ENCODE peak calls at places on chromosomes 3 and 15, in ten cellular contexts. B is WERI-Rb-1; T is IMR-90; W is CD8-positive, alpha-beta T cell; S is psoas muscle; U is brain microvascular endothelial cell; A is esophagus muscularis mucosa; L is vagina; D is dorsolateral prefrontal cortex; G is A549. P is an unnamed sample.

GRCh38 chr15:40928351-40928974 is 677 bp upstream of the DLL4 start:
- DNase-seq in B (peak), T (no peak), W (no peak), S (no peak), U (no peak), A (no peak), L (no peak), D (no peak), G (no peak), P (no peak)

GRCh38 chr15:74957301-74958035 is 896 bp upstream of the RPP25 start:
- DNase-seq in B (no peak), T (no peak), W (no peak), S (peak), U (no peak), A (no peak), L (no peak), D (no peak), G (peak), P (no peak)

GRCh38 chr15:82540984-82541431 is 751 bp upstream of the RPS17 start:
- DNase-seq in B (peak), T (peak), W (no peak), S (peak), U (no peak), A (no peak), L (no peak), D (peak), G (peak), P (no peak)

GRCh38 chr3:57283366-57283765 is 9.1 kb downstream of the ASB14 start:
- DNase-seq in B (no peak), T (peak), W (no peak), S (no peak), U (no peak), A (no peak), L (no peak), D (no peak), G (no peak), P (no peak)

GRCh38 chr3:141202682-141203081 is 28.9 kb upstream of the PXYLP1 start:
- DNase-seq in B (no peak), T (no peak), W (no peak), S (no peak), U (no peak), A (no peak), L (no peak), D (no peak), G (no peak), P (no peak)

GRCh38 chr3:121748638-121749275 is 784 bp downstream of the GOLGB1 start:
- DNase-seq in B (no peak), T (peak), W (no peak), S (no peak), U (peak), A (no peak), L (no peak), D (peak), G (peak), P (no peak)

GRCh38 chr3:43691120-43692002 is 623 bp downstream of the ABHD5 start:
- DNase-seq in B (peak), T (peak), W (peak), S (peak), U (peak), A (peak), L (no peak), D (peak), G (peak), P (peak)

GRCh38 chr15:90552162-90552928 is 22.6 kb downstream of the CRTC3 start:
- DNase-seq in B (no peak), T (peak), W (no peak), S (peak), U (peak), A (no peak), L (no peak), D (no peak), G (no peak), P (no peak)

GRCh38 chr3:22319446-22319845 is 568.4 kb upstream of the ZNF385D start:
- DNase-seq in B (no peak), T (no peak), W (no peak), S (no peak), U (peak), A (no peak), L (no peak), D (no peak), G (no peak), P (no peak)

GRCh38 chr3:193816656-193817311 is 223.8 kb downstream of the OPA1 start:
- DNase-seq in B (peak), T (peak), W (no peak), S (peak), U (no peak), A (no peak), L (peak), D (no peak), G (no peak), P (peak)

GRCh38 chr3:24682141-24682547 is 187.5 kb upstream of the THRB start:
- DNase-seq in B (no peak), T (no peak), W (no peak), S (no peak), U (peak), A (no peak), L (no peak), D (no peak), G (no peak), P (no peak)

GRCh38 chr3:39541917-39542329 is 74.4 kb downstream of the MOBP start:
- DNase-seq in B (no peak), T (peak), W (no peak), S (no peak), U (no peak), A (no peak), L (no peak), D (no peak), G (peak), P (no peak)

GRCh38 chr3:143814358-143814968 is 33.8 kb downstream of the SLC9A9 start:
- DNase-seq in B (no peak), T (no peak), W (no peak), S (peak), U (no peak), A (peak), L (no peak), D (no peak), G (no peak), P (no peak)

GRCh38 chr15:45827275-45827674 is 192.4 kb downstream of the SQOR start:
- DNase-seq in B (no peak), T (no peak), W (no peak), S (no peak), U (no peak), A (no peak), L (no peak), D (no peak), G (no peak), P (no peak)

GRCh38 chr3:134054881-134055280 is 25.2 kb upstream of the SLCO2A1 start:
- DNase-seq in B (no peak), T (no peak), W (no peak), S (no peak), U (no peak), A (no peak), L (no peak), D (no peak), G (no peak), P (peak)

GRCh38 chr15:74313889-74314288 is 53.6 kb downstream of the CYP11A1 start:
- DNase-seq in B (no peak), T (no peak), W (no peak), S (no peak), U (no peak), A (no peak), L (no peak), D (no peak), G (no peak), P (no peak)

GRCh38 chr3:194995922-194996321 is 275.0 kb downstream of the XXYLT1 start:
- DNase-seq in B (no peak), T (no peak), W (no peak), S (no peak), U (no peak), A (no peak), L (peak), D (no peak), G (no peak), P (peak)

GRCh38 chr15:62486041-62486440 is 321.0 kb upstream of the C2CD4B start:
- DNase-seq in B (no peak), T (no peak), W (no peak), S (no peak), U (no peak), A (no peak), L (no peak), D (no peak), G (no peak), P (no peak)

GRCh38 chr3:69144631-69145244 is 22.3 kb upstream of the LMOD3 start:
- DNase-seq in B (no peak), T (no peak), W (no peak), S (no peak), U (no peak), A (no peak), L (no peak), D (no peak), G (no peak), P (no peak)

GRCh38 chr3:99396651-99397050 is 241.7 kb upstream of the COL8A1 start:
- DNase-seq in B (no peak), T (no peak), W (no peak), S (no peak), U (no peak), A (no peak), L (no peak), D (no peak), G (no peak), P (no peak)

GRCh38 chr15:30046414-30046813 is 36.3 kb upstream of the GOLGA8J start:
- DNase-seq in B (no peak), T (no peak), W (no peak), S (no peak), U (no peak), A (peak), L (no peak), D (no peak), G (no peak), P (no peak)

GRCh38 chr3:33722626-33723370 is 4.7 kb upstream of the CLASP2 start:
- DNase-seq in B (no peak), T (peak), W (no peak), S (no peak), U (no peak), A (no peak), L (no peak), D (no peak), G (no peak), P (no peak)

GRCh38 chr3:131778526-131778925 is 256.3 kb downstream of the CPNE4 start:
- DNase-seq in B (no peak), T (no peak), W (no peak), S (no peak), U (no peak), A (no peak), L (no peak), D (no peak), G (no peak), P (no peak)

GRCh38 chr15:94666553-94666952 is 435.2 kb downstream of the MCTP2 start:
- DNase-seq in B (no peak), T (no peak), W (no peak), S (no peak), U (no peak), A (peak), L (no peak), D (no peak), G (no peak), P (no peak)

GRCh38 chr3:105970283-105970682 is 101.5 kb upstream of the CBLB start:
- DNase-seq in B (no peak), T (peak), W (no peak), S (no peak), U (no peak), A (no peak), L (no peak), D (no peak), G (no peak), P (no peak)

GRCh38 chr3:64048631-64049061 is 25.4 kb upstream of the PSMD6 start:
- DNase-seq in B (no peak), T (peak), W (no peak), S (no peak), U (no peak), A (no peak), L (no peak), D (no peak), G (no peak), P (no peak)

GRCh38 chr15:51883436-51883835 is 54.0 kb downstream of the TMOD3 start:
- DNase-seq in B (no peak), T (peak), W (no peak), S (no peak), U (peak), A (no peak), L (no peak), D (no peak), G (no peak), P (no peak)

GRCh38 chr15:25368855-25369254 is 70.0 kb downstream of the UBE3A start:
- DNase-seq in B (no peak), T (peak), W (no peak), S (no peak), U (no peak), A (no peak), L (no peak), D (no peak), G (no peak), P (no peak)

GRCh38 chr3:105809204-105809893 is 59.5 kb downstream of the CBLB start:
- DNase-seq in B (no peak), T (no peak), W (no peak), S (no peak), U (no peak), A (no peak), L (no peak), D (no peak), G (no peak), P (no peak)

DNA sequence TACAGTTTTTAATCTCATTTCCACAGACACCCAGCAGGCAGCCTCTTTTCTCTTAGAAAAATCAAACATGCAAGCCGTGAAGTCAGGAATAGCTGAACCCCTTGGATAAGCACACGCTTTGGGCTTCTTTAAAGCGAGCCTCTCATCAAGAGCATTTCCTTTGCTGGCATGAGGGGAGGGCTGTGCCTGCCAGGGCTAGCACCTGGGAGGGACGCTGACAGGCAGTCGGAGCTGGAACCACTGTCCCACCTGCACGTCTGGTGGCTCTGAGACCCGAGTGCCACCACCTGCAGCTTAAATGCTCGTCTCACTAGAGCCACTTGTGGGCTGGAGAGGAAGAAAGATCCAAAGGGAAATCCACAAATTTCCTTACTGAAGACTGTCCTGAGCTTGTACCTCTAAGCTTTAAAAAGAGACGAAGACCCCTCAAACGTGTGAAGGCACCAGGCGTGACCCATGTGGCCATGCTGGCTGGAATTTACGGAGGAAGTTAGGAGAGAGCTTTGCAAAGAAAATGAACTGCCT is 9.4 kb downstream of the MAP6D1 start:
- DNase-seq in B (no peak), T (no peak), W (no peak), S (no peak), U (no peak), A (no peak), L (no peak), D (no peak), G (no peak), P (no peak)
- TF ChIP-seq CTCF in B (no peak), T (no peak), W (no peak), S (no peak), U (no peak), A (no peak), L (no peak), D (no peak), G (no peak), P (no peak)

GRCh38 chr3:11719406-11720219 is 75.9 kb upstream of the VGLL4 start:
- DNase-seq in B (peak), T (peak), W (peak), S (peak), U (peak), A (no peak), L (no peak), D (peak), G (peak), P (peak)
- H3K27ac ChIP-seq in B (peak), T (peak), W (peak), S (peak), U (peak), A (peak), L (peak), D (peak), G (peak), P (peak)

GRCh38 chr3:178966299-178967183 is 105.1 kb downstream of the ZMAT3 start:
- DNase-seq in B (no peak), T (peak), W (no peak), S (no peak), U (no peak), A (no peak), L (no peak), D (no peak), G (no peak), P (no peak)
- H3K4me3 ChIP-seq in B (no peak), T (no peak), W (no peak), S (peak), U (peak), A (peak), L (no peak), D (no peak), G (no peak), P (peak)

GRCh38 chr15:66749841-66750575 is 48.0 kb downstream of the SMAD6 start:
- DNase-seq in B (no peak), T (no peak), W (no peak), S (no peak), U (no peak), A (no peak), L (no peak), D (no peak), G (no peak), P (no peak)

GRCh38 chr15:66746231-66746605 is 44.2 kb downstream of the SMAD6 start:
- DNase-seq in B (no peak), T (no peak), W (no peak), S (no peak), U (no peak), A (no peak), L (no peak), D (no peak), G (no peak), P (no peak)

GRCh38 chr15:66747866-66748265 is 45.8 kb downstream of the SMAD6 start:
- DNase-seq in B (no peak), T (no peak), W (no peak), S (no peak), U (no peak), A (no peak), L (no peak), D (no peak), G (no peak), P (no peak)

GRCh38 chr15:66747223-66747622 is 45.2 kb downstream of the SMAD6 start:
- DNase-seq in B (no peak), T (no peak), W (no peak), S (no peak), U (no peak), A (no peak), L (no peak), D (no peak), G (no peak), P (no peak)

GRCh38 chr15:66748320-66748779 is 46.3 kb downstream of the SMAD6 start:
- DNase-seq in B (no peak), T (peak), W (no peak), S (no peak), U (no peak), A (no peak), L (no peak), D (no peak), G (no peak), P (no peak)
- TF ChIP-seq CTCF in B (no peak), T (no peak), W (no peak), S (no peak), U (no peak), A (no peak), L (no peak), D (no peak), G (no peak), P (no peak)

GRCh38 chr3:53805463-53806159 is 40.6 kb downstream of the CHDH start:
- DNase-seq in B (no peak), T (no peak), W (no peak), S (no peak), U (no peak), A (no peak), L (no peak), D (no peak), G (no peak), P (no peak)

GRCh38 chr3:53803124-53803815 is 42.9 kb downstream of the CHDH start:
- DNase-seq in B (no peak), T (no peak), W (no peak), S (no peak), U (no peak), A (no peak), L (no peak), D (no peak), G (no peak), P (no peak)

GRCh38 chr3:53806182-53807116 is 39.8 kb downstream of the CHDH start:
- DNase-seq in B (no peak), T (peak), W (no peak), S (no peak), U (peak), A (no peak), L (no peak), D (no peak), G (no peak), P (peak)

GRCh38 chr3:53803816-53804545 is 42.2 kb downstream of the CHDH start:
- DNase-seq in B (no peak), T (no peak), W (no peak), S (no peak), U (no peak), A (no peak), L (no peak), D (no peak), G (no peak), P (no peak)

GRCh38 chr3:53804697-53805462 is 41.3 kb downstream of the CHDH start:
- DNase-seq in B (no peak), T (peak), W (no peak), S (no peak), U (peak), A (no peak), L (no peak), D (no peak), G (peak), P (no peak)
- H3K27ac ChIP-seq in B (no peak), T (peak), W (no peak), S (no peak), U (no peak), A (no peak), L (no peak), D (peak), G (peak), P (no peak)

GRCh38 chr3:136280961-136281360 is 30.8 kb downstream of the PCCB start:
- DNase-seq in B (no peak), T (no peak), W (no peak), S (no peak), U (no peak), A (no peak), L (no peak), D (no peak), G (no peak), P (no peak)

GRCh38 chr3:136277634-136278033 is 27.5 kb downstream of the PCCB start:
- DNase-seq in B (no peak), T (no peak), W (no peak), S (no peak), U (no peak), A (no peak), L (no peak), D (peak), G (no peak), P (no peak)

GRCh38 chr3:136276049-136276755 is 26.1 kb downstream of the PCCB start:
- DNase-seq in B (no peak), T (no peak), W (no peak), S (no peak), U (peak), A (no peak), L (no peak), D (no peak), G (no peak), P (no peak)

GRCh38 chr3:136279092-136279491 is 29.0 kb downstream of the PCCB start:
- DNase-seq in B (no peak), T (no peak), W (no peak), S (no peak), U (no peak), A (no peak), L (no peak), D (no peak), G (no peak), P (no peak)

GRCh38 chr3:136277115-136277514 is 27.0 kb downstream of the PCCB start:
- DNase-seq in B (no peak), T (no peak), W (no peak), S (no peak), U (no peak), A (no peak), L (no peak), D (peak), G (no peak), P (no peak)
- H3K4me3 ChIP-seq in B (no peak), T (no peak), W (no peak), S (no peak), U (no peak), A (no peak), L (no peak), D (no peak), G (no peak), P (no peak)

DNA sequence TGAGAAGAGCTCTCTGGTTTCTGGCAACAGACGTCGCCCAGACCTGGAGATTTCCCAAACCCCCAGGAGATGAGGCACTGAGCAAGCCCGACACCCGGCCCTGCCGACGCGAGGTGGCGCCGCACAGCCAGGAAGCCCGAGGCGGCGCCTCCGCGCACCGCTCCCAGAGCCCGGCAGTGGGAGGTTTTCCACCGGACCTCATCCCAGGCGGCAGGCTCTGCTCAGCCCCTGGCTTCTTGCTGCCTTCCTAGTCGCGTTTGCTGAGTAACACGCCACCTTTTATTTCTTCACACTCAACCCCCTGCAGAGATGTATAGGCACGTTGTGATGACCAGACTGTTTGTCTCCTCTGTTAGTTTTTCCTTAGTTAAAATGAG is 56.3 kb upstream of the ARRDC4 start:
- DNase-seq in B (peak), T (peak), W (no peak), S (peak), U (peak), A (no peak), L (no peak), D (peak), G (peak), P (no peak)
- TF ChIP-seq CTCF in B (peak), T (peak), W (no peak), S (peak), U (peak), A (peak), L (peak), D (peak), G (peak), P (peak)

GRCh38 chr15:56969265-56969895 is 50.9 kb downstream of the TCF12 start:
- DNase-seq in B (no peak), T (no peak), W (no peak), S (no peak), U (no peak), A (no peak), L (no peak), D (no peak), G (no peak), P (no peak)
- H3K27ac ChIP-seq in B (no peak), T (no peak), W (no peak), S (no peak), U (no peak), A (no peak), L (no peak), D (no peak), G (no peak), P (no peak)

GRCh38 chr3:15754047-15754446 is 43.7 kb downstream of the ANKRD28 start:
- DNase-seq in B (no peak), T (peak), W (no peak), S (no peak), U (peak), A (no peak), L (no peak), D (no peak), G (no peak), P (no peak)
- H3K4me3 ChIP-seq in B (no peak), T (no peak), W (no peak), S (no peak), U (no peak), A (no peak), L (no peak), D (no peak), G (no peak), P (no peak)

P was measured in coronary artery.